ENCODE peak calls at places on chromosome 21, in six cellular contexts. O is AG04450, F is foreskin fibroblast, D is A673, M is stomach, Y is GM12865. N is an unnamed sample.

GRCh38 chr21:28540514-28540913 is 452.2 kb downstream of the LTN1 start:
- DNase-seq in D (no peak), M (no peak), F (peak; percentile 50), O (peak; percentile 54), Y (no peak), N (no peak)

GRCh38 chr21:44802396-44803153 is 955 bp upstream of the UBE2G2 start:
- DNase-seq in F (no peak), M (no peak), O (no peak), D (peak; percentile 38), Y (peak; percentile 21), N (no peak)

GRCh38 chr21:34877485-34878128 is 171.5 kb downstream of the RUNX1 start:
- DNase-seq in D (no peak), O (no peak), M (peak; percentile 97), Y (no peak), F (no peak), N (no peak)

GRCh38 chr21:43313221-43313938 is 113.6 kb downstream of the SIK1 start:
- DNase-seq in O (no peak), M (no peak), Y (peak; percentile 53), F (no peak), D (no peak), N (no peak)

GRCh38 chr21:31318971-31319370 is 25.1 kb downstream of the TIAM1 start:
- DNase-seq in D (no peak), Y (no peak), M (no peak), F (no peak), O (no peak), N (no peak)

GRCh38 chr21:16058896-16059295 is 329.1 kb downstream of the USP25 start:
- DNase-seq in M (no peak), O (no peak), Y (no peak), D (no peak), F (no peak), N (no peak)

GRCh38 chr21:31261759-31262158 is 82.3 kb downstream of the TIAM1 start:
- DNase-seq in O (no peak), M (no peak), Y (no peak), D (no peak), F (no peak), N (no peak)

GRCh38 chr21:34365794-34366193 is 2.0 kb downstream of the KCNE2 start:
- DNase-seq in O (no peak), D (no peak), M (peak; percentile 75), Y (no peak), F (no peak), N (no peak)

GRCh38 chr21:25509862-25510261 is 97.4 kb downstream of the MRPL39 start:
- DNase-seq in O (no peak), M (no peak), Y (peak; percentile 82), F (no peak), D (no peak), N (peak; percentile 26)

GRCh38 chr21:15199414-15199813 is 134.6 kb upstream of the NRIP1 start:
- DNase-seq in Y (no peak), O (no peak), D (no peak), M (no peak), F (no peak), N (no peak)

GRCh38 chr21:32185726-32186125 is 93.1 kb downstream of the MIS18A start:
- DNase-seq in Y (no peak), D (no peak), O (no peak), M (no peak), F (no peak), N (no peak)

GRCh38 chr21:17527711-17528110 is 14.9 kb downstream of the CXADR start:
- DNase-seq in O (no peak), Y (no peak), M (no peak), D (no peak), F (no peak), N (no peak)

GRCh38 chr21:15060776-15061175 is 4.0 kb downstream of the NRIP1 start:
- DNase-seq in O (no peak), F (peak; percentile 18), Y (no peak), D (no peak), M (no peak), N (no peak)

DNA sequence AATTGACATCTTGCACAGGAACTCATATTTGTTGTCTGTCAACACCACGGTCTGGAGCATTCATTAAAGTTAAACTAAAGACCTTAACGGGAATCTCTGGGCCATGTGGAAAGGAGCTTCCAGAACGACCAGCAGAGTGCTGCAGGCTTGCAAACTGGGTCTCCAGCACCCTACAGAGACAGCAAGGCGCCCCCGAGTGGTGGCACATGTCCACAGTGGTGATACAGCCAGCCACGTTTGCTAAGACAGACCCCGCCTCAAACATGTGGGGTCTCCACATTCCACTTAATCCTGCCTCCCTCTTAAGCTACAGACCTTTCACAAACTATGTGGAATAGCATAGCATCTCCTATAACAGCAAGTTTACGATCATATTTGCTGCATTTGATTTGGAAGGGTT is 96.5 kb upstream of the BACE2 start:
- DNase-seq in M (no peak), Y (no peak), D (no peak), O (no peak), F (no peak), N (no peak)
- TF ChIP-seq CTCF in M (no peak), Y (peak; percentile 2), D (peak; percentile 47), O (no peak), F (no peak), N (peak; percentile 4)

GRCh38 chr21:42309753-42310213 is 5.4 kb downstream of the TFF3 start:
- DNase-seq in O (no peak), D (peak; percentile 61), F (no peak), M (peak; percentile 75), Y (peak; percentile 46), N (peak; percentile 88)

GRCh38 chr21:42308161-42308913 is 6.9 kb downstream of the TFF3 start:
- DNase-seq in F (no peak), O (no peak), M (peak; percentile 11), D (no peak), Y (no peak), N (no peak)

GRCh38 chr21:42307106-42307505 is 8.1 kb downstream of the TFF3 start:
- DNase-seq in O (no peak), D (no peak), M (peak; percentile 23), F (no peak), Y (no peak), N (no peak)

GRCh38 chr21:42310411-42311001 is 4.7 kb downstream of the TFF3 start:
- DNase-seq in M (no peak), F (no peak), O (no peak), Y (no peak), D (no peak), N (no peak)

DNA sequence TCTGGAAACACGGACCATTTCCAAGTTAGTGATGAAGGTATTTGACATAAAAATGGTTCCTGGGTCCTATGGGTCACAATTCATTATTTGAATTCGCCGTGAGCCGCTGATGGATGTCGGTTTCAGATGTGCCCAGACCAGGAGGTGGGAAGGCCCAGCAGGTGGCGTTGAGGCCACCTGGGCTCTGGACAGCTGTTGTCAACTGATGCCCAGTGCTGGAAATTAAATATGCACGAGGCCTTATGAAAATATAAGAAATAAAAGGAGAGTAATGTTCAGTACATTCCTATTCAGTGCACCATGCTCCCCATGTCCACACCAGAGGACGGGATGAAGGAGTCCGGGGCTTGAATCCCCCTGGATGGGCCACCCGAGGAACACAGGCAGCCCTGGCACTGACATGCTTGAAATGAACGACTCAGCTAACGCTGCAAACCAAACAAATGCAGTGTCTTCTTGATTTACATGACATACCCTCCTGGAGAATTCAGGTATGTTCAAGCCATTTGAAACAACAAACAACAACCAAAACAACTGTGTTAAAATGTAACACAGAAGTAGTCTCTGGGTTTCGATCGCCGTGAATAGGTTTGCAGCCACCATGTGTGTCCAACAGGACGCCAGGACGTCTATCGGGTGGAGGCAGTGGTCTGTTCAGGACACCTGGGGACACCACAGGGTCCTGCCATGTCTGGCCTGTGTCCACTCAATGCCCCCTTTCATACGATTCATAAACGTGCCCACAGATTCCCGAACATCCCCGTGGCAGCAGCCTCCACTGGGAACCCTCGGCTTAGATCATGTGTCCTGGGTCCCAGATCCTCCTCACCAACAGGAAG is 6.1 kb downstream of the TFF3 start:
- DNase-seq in F (no peak), M (peak; percentile 49), Y (no peak), O (no peak), D (no peak), N (no peak)
- TF ChIP-seq CTCF in F (no peak), M (peak; percentile 42), Y (no peak), O (no peak), D (no peak), N (no peak)

GRCh38 chr21:39364949-39365348 is 16.1 kb upstream of the HMGN1 start:
- DNase-seq in M (no peak), D (no peak), O (no peak), F (no peak), Y (no peak), N (no peak)
- TF ChIP-seq CTCF in M (no peak), D (no peak), O (no peak), F (no peak), Y (no peak), N (no peak)

DNA sequence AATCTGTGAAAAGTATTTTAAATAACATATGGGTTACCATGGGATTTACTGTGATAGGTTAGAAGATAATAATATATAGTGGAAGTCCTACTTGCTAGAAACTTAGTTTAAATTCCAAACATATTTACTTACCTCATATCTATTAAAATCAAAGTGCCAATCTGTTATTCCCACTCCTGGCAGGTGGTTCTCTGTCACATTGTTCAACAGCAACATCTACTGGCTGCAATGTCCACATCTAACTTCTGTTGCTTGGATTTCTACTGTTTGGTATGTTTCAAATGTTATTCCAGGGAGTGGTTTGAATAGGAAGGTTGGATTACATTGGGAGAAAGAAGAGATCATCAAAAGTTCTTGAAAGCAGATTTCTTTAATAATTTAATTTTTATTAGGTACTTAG is 122.5 kb upstream of the NCAM2 start:
- DNase-seq in Y (no peak), O (no peak), M (no peak), D (no peak), F (no peak), N (no peak)
- TF ChIP-seq CTCF in Y (no peak), O (no peak), M (no peak), D (peak; percentile 23), F (peak; percentile 18), N (no peak)

GRCh38 chr21:39453571-39454179 is 1.9 kb downstream of the SH3BGR start:
- DNase-seq in Y (no peak), D (no peak), O (no peak), F (no peak), M (no peak), N (no peak)

GRCh38 chr21:39454949-39455668 is 3.3 kb downstream of the SH3BGR start:
- DNase-seq in D (no peak), M (no peak), F (no peak), O (no peak), Y (no peak), N (no peak)

GRCh38 chr21:39452207-39452964 is 616 bp downstream of the SH3BGR start:
- DNase-seq in F (peak; percentile 44), D (no peak), M (no peak), O (no peak), Y (no peak), N (no peak)

GRCh38 chr21:39452965-39453332 is 1.2 kb downstream of the SH3BGR start:
- DNase-seq in F (no peak), D (no peak), M (no peak), Y (no peak), O (no peak), N (no peak)

GRCh38 chr21:39456665-39457064 is 4.9 kb downstream of the SH3BGR start:
- DNase-seq in M (no peak), Y (no peak), D (no peak), O (no peak), F (no peak), N (no peak)
- TF ChIP-seq CTCF in M (no peak), Y (no peak), D (peak; percentile 7), O (peak; percentile 32), F (peak; percentile 5), N (no peak)

GRCh38 chr21:24147674-24148073 is 1459.6 kb downstream of the MRPL39 start:
- DNase-seq in M (no peak), O (no peak), F (no peak), D (no peak), Y (no peak), N (no peak)

GRCh38 chr21:24148461-24148860 is 1458.8 kb downstream of the MRPL39 start:
- DNase-seq in M (no peak), O (no peak), Y (no peak), D (no peak), F (no peak), N (no peak)

GRCh38 chr21:24150753-24151152 is 1456.5 kb downstream of the MRPL39 start:
- DNase-seq in F (no peak), M (no peak), O (no peak), Y (no peak), D (no peak), N (no peak)
- TF ChIP-seq CTCF in F (no peak), M (no peak), O (no peak), Y (no peak), D (no peak), N (no peak)